ENCODE peak calls at places on chromosomes 6 and 20, in ten cellular contexts. R is progenitor cell of endocrine pancreas, D is GM10248, C is stomach, V is upper lobe of left lung, K is fibroblast of lung, S is epithelial cell of esophagus, P is fibroblast of pulmonary artery, E is osteocyte, T is GM12865. L is an unnamed sample.

GRCh38 chr6:138593100-138593877 is 94.0 kb upstream of the NHSL1 start:
- DNase-seq in C (peak; percentile 30), K (peak; percentile 98), E (peak; percentile 75), S (peak; percentile 94), T (peak; percentile 82), D (peak; percentile 49), P (peak; percentile 99), R (no peak), V (peak; percentile 71), L (peak; percentile 87)

GRCh38 chr20:32508775-32509119 is 76.4 kb downstream of the NOL4L start:
- DNase-seq in C (no peak), K (no peak), D (no peak), P (no peak), T (no peak), V (no peak), E (no peak), R (no peak), S (no peak), L (no peak)

GRCh38 chr6:102488729-102489128 is 1095.2 kb downstream of the GRIK2 start:
- DNase-seq in S (peak; percentile 64), D (no peak), R (no peak), T (no peak), E (no peak), K (peak; percentile 72), C (no peak), P (peak; percentile 17), V (no peak), L (no peak)

GRCh38 chr6:87277123-87277522 is 45.3 kb upstream of the SMIM8 start:
- DNase-seq in D (no peak), K (peak; percentile 11), E (no peak), C (no peak), T (peak; percentile 31), P (peak; percentile 27), V (no peak), R (no peak), S (peak; percentile 42), L (no peak)

GRCh38 chr20:63402860-63403220 is 41.7 kb upstream of the CHRNA4 start:
- DNase-seq in R (no peak), D (no peak), T (no peak), P (no peak), S (no peak), K (no peak), C (no peak), E (no peak), V (no peak), L (no peak)

GRCh38 chr6:32716396-32716795 is 24.8 kb upstream of the HLA-DQA2 start:
- DNase-seq in V (no peak), S (no peak), R (no peak), K (no peak), E (no peak), T (peak; percentile 15), P (no peak), D (no peak), C (no peak), L (no peak)

GRCh38 chr6:136736281-136736960 is 55.9 kb downstream of the MAP3K5 start:
- DNase-seq in E (no peak), T (no peak), S (no peak), R (no peak), V (no peak), P (no peak), D (no peak), K (peak; percentile 41), C (no peak), L (no peak)

GRCh38 chr6:123967900-123968299 is 164.2 kb downstream of the NKAIN2 start:
- DNase-seq in K (no peak), E (no peak), V (peak; percentile 31), D (no peak), T (no peak), P (no peak), S (no peak), C (no peak), R (no peak), L (peak; percentile 41)

GRCh38 chr20:17226410-17227198 is at the start of gene PCSK2:
- DNase-seq in S (peak; percentile 35), K (peak; percentile 55), C (peak; percentile 34), V (peak; percentile 43), T (no peak), P (peak; percentile 33), D (peak; percentile 13), E (no peak), R (peak; percentile 78), L (no peak)

GRCh38 chr6:26273673-26274595 is 91.1 kb upstream of the BTN3A2 start:
- DNase-seq in D (no peak), S (peak; percentile 30), C (no peak), P (no peak), T (peak; percentile 87), K (no peak), E (no peak), V (no peak), R (no peak), L (no peak)

GRCh38 chr6:79133173-79133572 is 55.1 kb upstream of the PHIP start:
- DNase-seq in V (no peak), R (no peak), C (no peak), D (no peak), E (no peak), T (no peak), K (no peak), S (no peak), P (no peak), L (no peak)

GRCh38 chr6:167937948-167938911 is 59.2 kb upstream of the KIF25 start:
- DNase-seq in S (peak; percentile 94), T (no peak), R (no peak), E (no peak), D (no peak), C (no peak), P (no peak), K (no peak), V (no peak), L (no peak)

GRCh38 chr6:17015144-17015543 is 86.7 kb upstream of the STMND1 start:
- DNase-seq in D (peak; percentile 27), S (peak; percentile 57), K (peak; percentile 96), E (no peak), V (no peak), C (no peak), R (no peak), P (peak; percentile 43), T (peak; percentile 50), L (no peak)

GRCh38 chr6:50708664-50709365 is 4.5 kb upstream of the TFAP2D start:
- DNase-seq in C (no peak), T (no peak), K (no peak), V (no peak), R (no peak), E (no peak), P (no peak), D (no peak), S (no peak), L (no peak)

GRCh38 chr6:34791842-34792604 is at the start of gene BLTP3A:
- DNase-seq in S (peak; percentile 68), C (peak; percentile 65), V (peak; percentile 73), R (peak; percentile 56), D (peak; percentile 94), K (peak; percentile 63), P (peak; percentile 66), T (peak; percentile 91), E (peak; percentile 89), L (peak; percentile 64)

GRCh38 chr6:36566418-36566905 is 19.2 kb upstream of the STK38 start:
- DNase-seq in V (no peak), T (no peak), C (no peak), E (no peak), K (no peak), P (no peak), D (no peak), S (no peak), R (no peak), L (no peak)

GRCh38 chr20:21352703-21353102 is 44.6 kb downstream of the NKX2-4 start:
- DNase-seq in E (no peak), V (no peak), S (peak; percentile 9), D (no peak), T (no peak), P (peak; percentile 71), R (no peak), C (no peak), K (peak; percentile 78), L (no peak)

GRCh38 chr20:2006452-2007381 is 12.9 kb upstream of the PDYN start:
- DNase-seq in C (peak; percentile 27), R (no peak), S (peak; percentile 38), K (peak; percentile 70), E (peak; percentile 69), P (peak; percentile 54), T (peak; percentile 50), D (peak; percentile 59), V (peak; percentile 32), L (no peak)
- TF ChIP-seq CTCF in C (peak; percentile 37), R (peak; percentile 86), S (peak; percentile 77), K (peak; percentile 79), E (peak; percentile 69), P (peak; percentile 77), T (peak; percentile 63), D (peak; percentile 60), V (peak; percentile 71), L (peak; percentile 98)

GRCh38 chr6:66926060-66926459 is 1219.0 kb upstream of the EYS start:
- DNase-seq in E (no peak), S (peak; percentile 39), K (peak; percentile 11), R (no peak), D (no peak), T (no peak), C (no peak), V (no peak), P (peak; percentile 62), L (no peak)
- TF ChIP-seq CTCF in E (peak; percentile 48), S (no peak), K (no peak), R (no peak), D (no peak), T (no peak), C (no peak), V (no peak), P (peak; percentile 3), L (no peak)

GRCh38 chr6:68447112-68447511 is 188.0 kb upstream of the ADGRB3 start:
- DNase-seq in C (no peak), D (no peak), K (no peak), V (no peak), S (no peak), T (no peak), P (no peak), R (no peak), E (no peak), L (no peak)

GRCh38 chr6:68445926-68446325 is 189.2 kb upstream of the ADGRB3 start:
- DNase-seq in E (no peak), R (no peak), V (no peak), C (no peak), S (no peak), K (no peak), P (no peak), D (no peak), T (no peak), L (no peak)

DNA sequence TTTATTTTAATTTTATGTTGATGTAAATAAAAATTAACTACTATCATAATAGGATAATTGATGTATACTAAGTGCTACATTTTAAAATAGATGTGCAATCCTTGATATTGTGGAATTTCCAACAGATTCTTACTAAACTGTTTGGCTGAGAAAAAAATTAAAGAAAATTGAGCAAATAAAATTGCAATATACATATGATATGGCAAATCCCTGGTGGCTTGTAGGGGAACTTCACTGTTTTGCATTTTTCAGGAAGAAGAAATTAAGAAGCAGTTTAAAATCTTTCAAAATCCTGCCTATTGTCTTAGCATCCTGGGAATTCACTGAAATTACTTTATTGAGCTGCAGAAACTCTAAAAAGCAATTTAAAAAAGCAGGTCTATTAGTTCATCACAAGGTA is 191.4 kb upstream of the ADGRB3 start:
- DNase-seq in D (no peak), V (no peak), T (no peak), C (no peak), P (no peak), S (no peak), E (no peak), R (no peak), K (no peak), L (no peak)
- TF ChIP-seq CTCF in D (no peak), V (no peak), T (no peak), C (no peak), P (peak; percentile 7), S (no peak), E (peak; percentile 16), R (peak; percentile 48), K (peak; percentile 38), L (no peak)

GRCh38 chr6:114343782-114344144 is 940 bp upstream of the HS3ST5 start:
- DNase-seq in D (no peak), P (no peak), R (no peak), S (no peak), K (no peak), C (no peak), T (no peak), V (no peak), E (no peak), L (no peak)
- TF ChIP-seq CTCF in D (no peak), P (no peak), R (no peak), S (no peak), K (no peak), C (no peak), T (no peak), V (no peak), E (no peak), L (no peak)